ENCODE peak calls at places on chromosome 18, in nine cellular contexts. U is transverse colon, M is A172, Y is NCI-H1436, X is AG09319, F is aorta, W is thyroid gland, V is DND-41, H is A549. N is an unnamed sample.

GRCh38 chr18:23528580-23529472 is 25.5 kb downstream of the RMC1 start:
- DNase-seq in U (peak; percentile 21), M (peak; percentile 74), Y (no peak), X (peak; percentile 29), F (peak; percentile 68), W (no peak), V (no peak), H (no peak), N (peak; percentile 17)

GRCh38 chr18:24234330-24234729 is 95.5 kb downstream of the CABYR start:
- DNase-seq in U (no peak), M (no peak), Y (no peak), X (no peak), F (no peak), W (no peak), V (no peak), H (no peak), N (no peak)

GRCh38 chr18:7459851-7460774 is 107.0 kb upstream of the PTPRM start:
- DNase-seq in U (no peak), M (no peak), Y (no peak), X (no peak), F (no peak), W (no peak), V (no peak), H (no peak), N (no peak)

GRCh38 chr18:55422456-55423185 is 165.4 kb downstream of the TCF4 start:
- DNase-seq in U (peak; percentile 22), M (no peak), Y (no peak), X (no peak), F (no peak), W (peak; percentile 18), V (no peak), H (no peak), N (no peak)

GRCh38 chr18:57438669-57439616 is 3.8 kb downstream of the ONECUT2 start:
- DNase-seq in U (no peak), M (no peak), Y (no peak), X (no peak), F (no peak), W (no peak), V (no peak), H (no peak), N (no peak)

GRCh38 chr18:13577091-13577697 is 149.2 kb downstream of the FAM210A start:
- DNase-seq in U (no peak), M (peak; percentile 68), Y (no peak), X (no peak), F (no peak), W (no peak), V (peak; percentile 58), H (no peak), N (no peak)

GRCh38 chr18:46481048-46481846 is 175.8 kb downstream of the LOXHD1 start:
- DNase-seq in U (peak; percentile 44), M (peak; percentile 5), Y (peak; percentile 47), X (peak; percentile 12), F (no peak), W (peak; percentile 72), V (peak; percentile 70), H (peak; percentile 10), N (peak; percentile 40)

GRCh38 chr18:38081516-38081915 is 515.9 kb upstream of the CELF4 start:
- DNase-seq in U (no peak), M (no peak), Y (no peak), X (no peak), F (no peak), W (no peak), V (no peak), H (no peak), N (no peak)

GRCh38 chr18:23267447-23267776 is 132.1 kb downstream of the CABLES1 start:
- DNase-seq in U (no peak), M (no peak), Y (no peak), X (no peak), F (no peak), W (no peak), V (peak; percentile 31), H (no peak), N (no peak)

GRCh38 chr18:33812186-33812585 is 234.2 kb downstream of the ASXL3 start:
- DNase-seq in U (peak; percentile 66), M (no peak), Y (no peak), X (no peak), F (no peak), W (no peak), V (no peak), H (no peak), N (no peak)

GRCh38 chr18:22872894-22873537 is 60.1 kb upstream of the RBBP8 start:
- DNase-seq in U (no peak), M (no peak), Y (no peak), X (no peak), F (no peak), W (no peak), V (no peak), H (peak; percentile 2), N (no peak)

GRCh38 chr18:22348521-22349316 is 69.0 kb downstream of the CTAGE1 start:
- DNase-seq in U (peak; percentile 75), M (peak; percentile 30), Y (no peak), X (peak; percentile 49), F (peak; percentile 85), W (peak; percentile 73), V (no peak), H (no peak), N (peak; percentile 69)

GRCh38 chr18:77078671-77079070 is 53.9 kb downstream of the MBP start:
- DNase-seq in U (no peak), M (no peak), Y (no peak), X (no peak), F (no peak), W (no peak), V (no peak), H (no peak), N (no peak)

GRCh38 chr18:67232406-67232805 is 284.1 kb downstream of the DSEL start:
- DNase-seq in U (no peak), M (no peak), Y (no peak), X (peak; percentile 36), F (no peak), W (no peak), V (no peak), H (no peak), N (no peak)

GRCh38 chr18:36350211-36350610 is 52.7 kb downstream of the FHOD3 start:
- DNase-seq in U (no peak), M (no peak), Y (no peak), X (no peak), F (no peak), W (no peak), V (no peak), H (no peak), N (no peak)